ENCODE peak calls at places on chromosomes 11 and 22, in four cellular contexts. A is SHP77, E is NCI-H2081 treated with DMSO at 0.1 percent for 48 hours, L is neuronal stem cell. B is an unnamed sample.
A peak's percentile ranks its signal among the peaks of the same experiment; 100 is the strongest.

GRCh38 chr11:73645972-73646631 is at the start of gene PLEKHB1:
- DNase-seq in L (peak; percentile 72), A (no peak), E (no peak), B (no peak)

GRCh38 chr11:12508151-12508740 is 130.9 kb downstream of the PARVA start:
- DNase-seq in L (no peak), A (no peak), E (no peak), B (no peak)

GRCh38 chr11:63862923-63863322 is 24.0 kb downstream of the MARK2 start:
- DNase-seq in L (no peak), E (peak; percentile 81), A (no peak), B (no peak)

GRCh38 chr22:35310556-35311550 is 11.2 kb downstream of the TOM1 start:
- DNase-seq in L (no peak), A (no peak), E (no peak), B (no peak)

GRCh38 chr11:122706261-122706660 is 50.7 kb downstream of the UBASH3B start:
- DNase-seq in E (no peak), A (no peak), L (no peak), B (no peak)

GRCh38 chr22:19146215-19146968 is 1.9 kb upstream of the ESS2 start:
- DNase-seq in E (no peak), L (no peak), A (no peak), B (no peak)

GRCh38 chr11:68441466-68442230 is 18.9 kb upstream of the PPP6R3 start:
- DNase-seq in A (no peak), L (no peak), E (peak; percentile 35), B (no peak)

GRCh38 chr22:17400305-17400704 is 31.0 kb downstream of the CECR2 start:
- DNase-seq in L (no peak), E (no peak), A (no peak), B (no peak)

GRCh38 chr11:391117-392017 is 2.6 kb upstream of the PKP3 start:
- DNase-seq in L (no peak), A (no peak), E (no peak), B (no peak)

GRCh38 chr11:69718147-69718546 is 14.3 kb upstream of the FGF19 start:
- DNase-seq in L (peak; percentile 80), E (no peak), A (peak; percentile 63), B (no peak)

GRCh38 chr11:118827118-118827517 is 36.2 kb upstream of the DDX6 start:
- DNase-seq in E (no peak), A (no peak), L (no peak), B (no peak)

GRCh38 chr11:67442504-67443398 is 525 bp downstream of the CORO1B start:
- DNase-seq in E (no peak), L (no peak), A (no peak), B (no peak)

GRCh38 chr11:117638913-117639543 is 158.0 kb downstream of the DSCAML1 start:
- DNase-seq in A (no peak), E (no peak), L (no peak), B (no peak)

GRCh38 chr22:32531955-32532818 is 57.6 kb downstream of the FBXO7 start:
- DNase-seq in L (peak; percentile 18), A (peak; percentile 6), E (peak; percentile 0), B (peak; percentile 59)

GRCh38 chr22:19655399-19655798 is 58.9 kb upstream of the SEPTIN5 start:
- DNase-seq in A (no peak), E (no peak), L (no peak), B (no peak)

GRCh38 chr11:63985812-63986155 is 454 bp upstream of the OTUB1 start:
- DNase-seq in A (peak; percentile 60), E (no peak), L (no peak), B (no peak)

GRCh38 chr11:92149996-92150395 is 74.6 kb upstream of the FAT3 start:
- DNase-seq in L (no peak), E (no peak), A (no peak), B (no peak)

GRCh38 chr11:14679662-14680061 is 36.1 kb downstream of the PDE3B start:
- DNase-seq in A (no peak), E (no peak), L (no peak), B (no peak)

GRCh38 chr11:130217133-130217631 is 57.6 kb downstream of the ST14 start:
- DNase-seq in L (no peak), E (no peak), A (no peak), B (no peak)

GRCh38 chr11:14519692-14520085 is 497 bp downstream of the PSMA1 start:
- DNase-seq in E (no peak), L (no peak), A (no peak), B (no peak)

GRCh38 chr11:28615542-28615941 is 507.4 kb downstream of the METTL15 start:
- DNase-seq in E (no peak), A (no peak), L (no peak), B (no peak)

GRCh38 chr11:108111126-108111525 is 10.2 kb upstream of the ACAT1 start:
- DNase-seq in E (no peak), A (no peak), L (no peak), B (no peak)

GRCh38 chr22:46911341-46911740 is 148.9 kb downstream of the TBC1D22A start:
- DNase-seq in A (no peak), E (no peak), L (no peak), B (no peak)

GRCh38 chr11:79461144-79461543 is 20.3 kb upstream of the TENM4 start:
- DNase-seq in E (no peak), L (peak; percentile 21), A (peak; percentile 9), B (no peak)

GRCh38 chr11:103624708-103625623 is 411.5 kb upstream of the DDI1 start:
- DNase-seq in E (no peak), L (no peak), A (no peak), B (peak; percentile 49)

GRCh38 chr11:64608636-64609035 is 17.6 kb downstream of the SLC22A12 start:
- DNase-seq in L (no peak), E (no peak), A (no peak), B (no peak)

GRCh38 chr11:78085972-78086371 is 6.3 kb upstream of the NDUFC2 start:
- DNase-seq in L (no peak), E (no peak), A (no peak), B (no peak)

GRCh38 chr22:23539135-23539838 is 40.8 kb downstream of the IGLL1 start:
- DNase-seq in L (peak; percentile 62), A (peak; percentile 82), E (peak; percentile 44), B (peak; percentile 9)

GRCh38 chr11:112227002-112227401 is 774 bp downstream of the PTS start:
- DNase-seq in A (no peak), L (no peak), E (no peak), B (no peak)

GRCh38 chr22:30423296-30423958 is 2.1 kb upstream of the MTFP1 start:
- DNase-seq in E (no peak), A (no peak), L (no peak), B (no peak)

GRCh38 chr11:66326261-66327111 is 9.6 kb upstream of the CD248 start:
- DNase-seq in L (no peak), E (no peak), A (no peak), B (no peak)

GRCh38 chr11:68455485-68455884 is 5.1 kb upstream of the PPP6R3 start:
- DNase-seq in L (no peak), A (no peak), E (no peak), B (no peak)

GRCh38 chr11:64536997-64537396 is 54.0 kb upstream of the SLC22A12 start:
- DNase-seq in E (no peak), A (no peak), L (no peak), B (no peak)

GRCh38 chr11:29184939-29185890 is 831.6 kb downstream of the KCNA4 start:
- DNase-seq in E (no peak), L (no peak), A (no peak), B (peak; percentile 76)

GRCh38 chr11:120710354-120711187 is 199.0 kb downstream of the GRIK4 start:
- DNase-seq in L (peak; percentile 55), A (no peak), E (no peak), B (peak; percentile 3)